ENCODE peak calls at places on chromosomes 6 and 20, in eight cellular contexts. F is psoas muscle; A is cardiac muscle cell; R is head of caudate nucleus; W is stimulated activated CD4-positive, alpha-beta T cell treated with anti-CD3 and anti-CD28 coated beads, Interleukin-4, amount 100 ng/mL, for 24 hours; H is NCI-H2029; V is T follicular helper cell; X is HS-5. L is an unnamed sample.

GRCh38 chr6:27275025-27275956 is 27.8 kb downstream of the PRSS16 start:
- DNase-seq in W (no peak), H (no peak), R (no peak), F (no peak), A (no peak), V (no peak), X (no peak), L (no peak)

GRCh38 chr20:32972181-32973076 is 31.8 kb downstream of the SUN5 start:
- DNase-seq in V (peak), F (no peak), A (no peak), R (peak), H (no peak), X (no peak), W (peak), L (peak)

GRCh38 chr6:110348956-110349565 is 9.1 kb downstream of the METTL24 start:
- DNase-seq in F (no peak), V (no peak), R (no peak), W (no peak), H (no peak), A (no peak), X (no peak), L (no peak)

GRCh38 chr6:38572186-38572813 is 67.4 kb downstream of the BTBD9 start:
- DNase-seq in A (peak), W (no peak), F (no peak), H (peak), V (no peak), X (no peak), R (no peak), L (no peak)

GRCh38 chr6:159252955-159253508 is 83.8 kb downstream of the FNDC1 start:
- DNase-seq in X (no peak), V (no peak), H (peak), F (no peak), R (no peak), W (no peak), A (peak), L (no peak)

GRCh38 chr6:3809515-3809891 is 39.7 kb upstream of the FAM50B start:
- DNase-seq in V (no peak), A (no peak), R (no peak), H (no peak), F (no peak), X (no peak), W (no peak), L (no peak)

GRCh38 chr6:53795254-53795701 is 473 bp downstream of the LRRC1 start:
- DNase-seq in X (no peak), A (no peak), H (no peak), R (no peak), W (no peak), V (no peak), F (no peak), L (no peak)

GRCh38 chr6:36623547-36624459 is 29.6 kb downstream of the SRSF3 start:
- DNase-seq in V (peak), A (peak), H (peak), R (peak), F (peak), W (peak), X (no peak), L (peak)

GRCh38 chr6:134722429-134722828 is 227.5 kb downstream of the ALDH8A1 start:
- DNase-seq in X (no peak), V (no peak), W (no peak), F (no peak), A (no peak), R (no peak), H (no peak), L (no peak)

GRCh38 chr6:141541766-141542324 is 590.9 kb upstream of the GJE1 start:
- DNase-seq in X (no peak), F (no peak), H (no peak), W (no peak), V (no peak), R (no peak), A (peak), L (no peak)

GRCh38 chr6:145875496-145876244 is 61.1 kb upstream of the FBXO30 start:
- DNase-seq in X (no peak), R (no peak), W (no peak), A (peak), V (no peak), F (no peak), H (no peak), L (no peak)

GRCh38 chr20:54335299-54335698 is 127.4 kb downstream of the PFDN4 start:
- DNase-seq in V (no peak), F (no peak), R (no peak), X (peak), W (no peak), H (no peak), A (peak), L (no peak)

L was measured in T-helper 22 cell.